ENCODE peak calls at places on chromosomes 1 and 21, in nine cellular contexts. O, C, H, B, Z, S, Y, V and L are unnamed samples.

GRCh38 chr1:236124965-236125364 is 17.4 kb upstream of the GPR137B start:
- DNase-seq in Y (no peak), H (no peak), O (no peak), S (no peak), B (no peak), V (no peak), C (no peak), Z (no peak), L (no peak)

GRCh38 chr1:205568469-205569361 is 63.1 kb downstream of the ELK4 start:
- DNase-seq in B (no peak), Z (no peak), H (peak; percentile 6), S (no peak), V (no peak), C (no peak), O (no peak), Y (no peak), L (no peak)

GRCh38 chr1:47002211-47002610 is 21.3 kb upstream of the CYP4X1 start:
- DNase-seq in S (no peak), C (no peak), B (no peak), Z (no peak), H (no peak), O (no peak), V (no peak), Y (no peak), L (no peak)

GRCh38 chr1:167805041-167805556 is 83.3 kb downstream of the MPZL1 start:
- DNase-seq in C (no peak), O (no peak), H (no peak), V (no peak), Z (no peak), S (no peak), Y (no peak), B (no peak), L (no peak)

GRCh38 chr1:198068280-198068679 is 88.5 kb upstream of the NEK7 start:
- DNase-seq in Y (no peak), O (no peak), C (no peak), Z (no peak), S (no peak), H (no peak), V (no peak), B (peak; percentile 50), L (no peak)

GRCh38 chr1:146029097-146029496 is 7.6 kb upstream of the HJV start:
- DNase-seq in O (no peak), H (no peak), Z (no peak), B (no peak), V (no peak), S (no peak), C (no peak), Y (no peak), L (no peak)

GRCh38 chr1:98556521-98557158 is 104.9 kb upstream of the SNX7 start:
- DNase-seq in B (peak; percentile 22), C (no peak), H (peak; percentile 13), S (no peak), O (no peak), V (no peak), Y (no peak), Z (peak; percentile 46), L (no peak)

GRCh38 chr1:52511851-52512615 is 40.9 kb downstream of the TUT4 start:
- DNase-seq in Y (no peak), S (no peak), O (no peak), V (no peak), H (no peak), Z (no peak), C (no peak), B (no peak), L (no peak)

GRCh38 chr1:116826818-116827606 is 72.8 kb downstream of the CD2 start:
- DNase-seq in B (peak; percentile 7), C (no peak), S (peak; percentile 27), Y (no peak), O (no peak), V (no peak), H (peak; percentile 74), Z (no peak), L (no peak)

GRCh38 chr1:44405041-44405803 is at the start of gene RNF220:
- DNase-seq in B (peak; percentile 52), S (no peak), O (no peak), H (peak; percentile 76), C (no peak), Y (no peak), V (peak; percentile 12), Z (peak; percentile 71), L (no peak)

GRCh38 chr1:241817331-241817792 is 30.6 kb upstream of the EXO1 start:
- DNase-seq in V (peak; percentile 44), B (peak; percentile 94), O (no peak), C (no peak), Z (peak; percentile 60), Y (no peak), S (no peak), H (peak; percentile 91), L (no peak)

GRCh38 chr1:1616045-1616821 is 933 bp downstream of the MIB2 start:
- DNase-seq in C (no peak), Y (no peak), H (peak; percentile 37), O (no peak), V (no peak), B (peak; percentile 37), Z (peak; percentile 18), S (peak; percentile 39), L (no peak)

GRCh38 chr1:42955311-42956063 is 3.2 kb downstream of the SLC2A1 start:
- DNase-seq in O (no peak), H (no peak), Z (no peak), S (no peak), C (no peak), B (no peak), Y (no peak), V (no peak), L (peak; percentile 51)

GRCh38 chr1:160640359-160641123 is 6.3 kb downstream of the SLAMF1 start:
- DNase-seq in Y (no peak), C (no peak), O (no peak), Z (no peak), H (no peak), B (no peak), V (no peak), S (no peak), L (no peak)

GRCh38 chr1:60390593-60391282 is 317.2 kb upstream of the C1orf87 start:
- DNase-seq in Z (no peak), O (no peak), H (no peak), Y (no peak), C (no peak), B (no peak), V (no peak), S (no peak), L (no peak)

GRCh38 chr1:60388092-60388987 is 314.8 kb upstream of the C1orf87 start:
- DNase-seq in B (no peak), O (no peak), C (no peak), Y (no peak), Z (peak; percentile 82), V (no peak), H (peak; percentile 19), S (no peak), L (no peak)

GRCh38 chr1:60387175-60387574 is 313.6 kb upstream of the C1orf87 start:
- DNase-seq in Z (no peak), S (no peak), H (no peak), B (no peak), O (no peak), Y (no peak), V (no peak), C (no peak), L (no peak)

DNA sequence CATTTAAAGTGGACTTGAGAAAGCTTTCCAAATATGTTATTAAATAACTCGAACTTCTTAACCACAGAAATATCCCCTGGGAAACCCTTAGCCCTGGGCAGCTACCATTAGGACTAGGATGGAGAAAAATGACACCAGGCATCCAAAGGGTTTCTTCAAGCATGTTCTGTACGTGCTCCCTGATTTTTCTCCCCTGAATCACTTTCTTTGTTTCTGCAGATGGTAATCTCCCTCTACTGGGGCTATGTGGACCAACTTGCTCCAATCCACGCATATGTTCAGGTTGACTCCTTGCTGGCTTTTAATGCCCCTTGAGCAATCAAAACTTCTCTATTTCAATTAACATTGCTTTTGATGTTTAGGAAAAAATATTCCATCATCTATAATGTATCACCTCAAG is 312.7 kb upstream of the C1orf87 start:
- DNase-seq in H (peak; percentile 24), Z (peak; percentile 27), B (no peak), O (no peak), V (no peak), C (no peak), S (no peak), Y (no peak), L (no peak)
- TF ChIP-seq CTCF in H (no peak), Z (no peak), B (no peak), O (no peak), V (peak; percentile 11), C (no peak), S (no peak), Y (no peak), L (no peak)

DNA sequence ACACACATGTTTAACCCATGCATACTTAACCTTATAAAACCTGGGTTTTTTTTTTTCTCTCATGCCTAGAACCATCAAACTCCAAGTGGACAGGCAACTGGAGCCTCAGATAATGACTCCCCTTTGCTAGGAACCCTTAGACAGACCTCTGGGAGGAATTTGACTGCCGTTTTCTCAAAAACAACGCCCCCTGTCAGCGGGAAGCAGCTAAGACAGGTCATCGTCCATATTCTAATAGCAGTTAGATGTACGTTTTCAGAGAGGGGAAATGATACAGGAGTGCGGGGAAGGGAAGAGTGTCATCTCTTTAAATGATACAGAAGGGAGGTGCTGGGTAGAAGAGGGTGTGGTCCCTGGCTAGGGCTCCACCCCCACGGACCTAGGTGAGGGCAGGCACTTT is 34.7 kb downstream of the LRRC3 start:
- DNase-seq in C (no peak), H (no peak), B (no peak), Z (no peak), V (no peak), S (no peak), O (no peak), Y (no peak), L (no peak)
- TF ChIP-seq CTCF in C (no peak), H (peak; percentile 13), B (no peak), Z (no peak), V (no peak), S (no peak), O (no peak), Y (no peak), L (no peak)

DNA sequence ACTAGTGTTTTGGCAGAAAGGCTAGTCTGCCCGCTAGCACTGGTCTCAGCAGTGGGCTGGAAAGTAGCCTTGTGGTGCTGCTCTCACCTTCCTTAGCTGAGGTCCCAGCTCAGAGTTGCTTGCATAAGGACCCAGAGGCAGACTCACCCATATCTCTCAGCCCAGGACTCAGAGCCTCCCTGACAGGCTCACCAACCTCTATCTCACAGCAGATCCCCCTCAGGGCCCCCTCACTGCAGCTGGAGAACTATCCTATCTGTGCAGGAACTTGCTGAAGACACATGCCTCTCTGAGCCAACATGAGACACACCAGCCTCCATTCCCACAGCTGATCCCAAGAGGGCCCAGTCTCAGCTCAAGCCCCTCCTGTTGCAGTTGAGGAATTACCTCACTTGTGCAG is 82.6 kb downstream of the IARS2 start:
- DNase-seq in H (no peak), B (no peak), Y (no peak), Z (no peak), C (no peak), O (no peak), S (no peak), V (no peak), L (no peak)
- TF ChIP-seq CTCF in H (no peak), B (no peak), Y (no peak), Z (no peak), C (no peak), O (no peak), S (no peak), V (no peak), L (no peak)

DNA sequence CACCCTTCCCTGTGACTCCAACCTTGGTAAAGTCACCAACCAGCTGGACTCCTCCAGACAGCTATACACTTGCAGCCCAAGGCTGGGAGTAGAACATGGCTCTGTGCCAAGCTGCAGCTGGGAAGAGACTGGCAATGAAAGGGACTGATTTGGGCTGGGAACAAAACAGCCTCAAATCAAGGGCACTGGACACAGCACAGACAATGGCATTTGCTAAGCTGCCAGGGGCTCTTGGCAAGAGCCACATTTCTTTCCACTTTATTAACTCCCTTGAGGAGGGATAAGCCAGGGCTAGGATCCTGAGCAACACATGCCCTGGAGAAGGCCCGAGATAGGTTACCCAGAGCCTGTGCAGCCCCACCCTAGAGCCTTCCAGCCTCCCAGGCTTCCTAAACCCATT is 12.0 kb downstream of the SYT11 start:
- DNase-seq in O (peak; percentile 26), Z (peak; percentile 45), C (peak; percentile 46), V (no peak), H (peak; percentile 33), B (peak; percentile 31), Y (no peak), S (no peak), L (no peak)
- TF ChIP-seq CTCF in O (no peak), Z (no peak), C (no peak), V (no peak), H (no peak), B (no peak), Y (no peak), S (no peak), L (no peak)